ENCODE peak calls at places on chromosomes 16 and 17, in ten cellular contexts. Y is GM12865; J is Ammon's horn; G is progenitor cell of endocrine pancreas; E is choroid plexus epithelial cell; X is stimulated activated CD8-positive, alpha-beta memory T cell treated with anti-CD3 and anti-CD28 coated beads, Interleukin-7, amount 100 ng/mL, for 1 hour; Q is renal cortical epithelial cell; R is left ventricle myocardium inferior; O is stimulated activated CD4-positive, alpha-beta T cell treated with anti-CD3 and anti-CD28 coated beads, Interleukin-12 subunit alpha, Interleukin-12 subunit beta, amount 100 ng/mL, for 4 hours; K is upper lobe of right lung. H is an unnamed sample.

GRCh38 chr16:22681551-22681880 is 132.4 kb upstream of the HS3ST2 start:
- DNase-seq in O (no peak), X (no peak), G (no peak), J (no peak), Q (no peak), R (no peak), Y (no peak), E (no peak), K (no peak), H (no peak)

GRCh38 chr17:49993423-49994037 is 1.5 kb downstream of the DLX3 start:
- DNase-seq in X (no peak), J (no peak), E (no peak), Y (peak), R (no peak), K (peak), G (peak), Q (no peak), O (no peak), H (no peak)

GRCh38 chr16:67278773-67279295 is 498 bp upstream of the PLEKHG4 start:
- DNase-seq in K (no peak), Q (no peak), E (no peak), G (no peak), O (no peak), Y (peak), R (no peak), J (peak), X (peak), H (no peak)

GRCh38 chr16:31354394-31355291 is at the start of gene ITGAX:
- DNase-seq in E (peak), O (peak), X (peak), R (peak), J (peak), G (no peak), Q (peak), K (peak), Y (peak), H (peak)

GRCh38 chr16:74717367-74717766 is 16.7 kb upstream of the MLKL start:
- DNase-seq in G (no peak), O (no peak), K (no peak), Y (no peak), R (no peak), E (no peak), J (no peak), Q (no peak), X (no peak), H (no peak)

GRCh38 chr16:78684655-78685400 is 585.4 kb downstream of the WWOX start:
- DNase-seq in J (no peak), Q (no peak), G (no peak), O (no peak), E (peak), K (no peak), R (peak), X (no peak), Y (no peak), H (no peak)

GRCh38 chr17:78379134-78379497 is 667 bp downstream of the PGS1 start:
- DNase-seq in G (no peak), Q (peak), J (no peak), K (no peak), R (no peak), X (no peak), E (peak), O (no peak), Y (no peak), H (no peak)

GRCh38 chr16:23182675-23183485 is at the start of gene SCNN1G:
- DNase-seq in X (no peak), K (peak), O (no peak), G (peak), Y (peak), Q (peak), R (peak), E (no peak), J (no peak), H (no peak)

GRCh38 chr17:29835438-29836351 is 94.3 kb downstream of the SSH2 start:
- DNase-seq in Y (peak), X (no peak), Q (no peak), R (no peak), E (peak), J (no peak), O (no peak), K (peak), G (no peak), H (no peak)

GRCh38 chr17:35404360-35404759 is 27.9 kb downstream of the SLFN12 start:
- DNase-seq in Q (peak), R (no peak), X (no peak), Y (no peak), K (no peak), O (no peak), J (no peak), E (peak), G (no peak), H (no peak)

GRCh38 chr16:65895906-65896305 is 470.6 kb upstream of the CDH5 start:
- DNase-seq in E (no peak), J (no peak), R (no peak), G (no peak), O (no peak), Q (no peak), K (no peak), X (no peak), Y (no peak), H (no peak)

GRCh38 chr16:82264781-82265180 is 94.8 kb upstream of the MPHOSPH6 start:
- DNase-seq in G (no peak), E (no peak), Q (no peak), X (no peak), R (no peak), O (no peak), Y (no peak), K (no peak), J (peak), H (peak)